ENCODE peak calls at places on chromosome 15, in nine cellular contexts. L is IMR-90, V is tibial artery, N is cardiac fibroblast, G is body of pancreas, B is heart left ventricle, F is GM12865, E is adrenal gland, O is lower lobe of right lung. I is an unnamed sample.

GRCh38 chr15:28929200-28929599 is 43.4 kb downstream of the APBA2 start:
- DNase-seq in L (no peak), V (no peak), N (no peak), G (no peak), B (no peak), F (no peak), E (no peak), O (no peak), I (no peak)

GRCh38 chr15:96230557-96231181 is 99.8 kb upstream of the NR2F2 start:
- DNase-seq in L (peak), V (no peak), N (peak), G (no peak), B (no peak), F (no peak), E (no peak), O (no peak), I (no peak)

GRCh38 chr15:94584833-94585244 is 353.5 kb downstream of the MCTP2 start:
- DNase-seq in L (no peak), V (no peak), N (no peak), G (no peak), B (no peak), F (peak), E (no peak), O (no peak), I (no peak)

GRCh38 chr15:93438310-93438709 is 349.3 kb upstream of the RGMA start:
- DNase-seq in L (no peak), V (no peak), N (no peak), G (no peak), B (no peak), F (no peak), E (no peak), O (no peak), I (no peak)

GRCh38 chr15:72227720-72228119 is 3.3 kb downstream of the PKM start:
- DNase-seq in L (no peak), V (no peak), N (peak), G (no peak), B (no peak), F (peak), E (no peak), O (no peak), I (no peak)

GRCh38 chr15:66251065-66251789 is 2.3 kb downstream of the MEGF11 start:
- DNase-seq in L (no peak), V (no peak), N (no peak), G (no peak), B (no peak), F (no peak), E (no peak), O (no peak), I (no peak)

GRCh38 chr15:29089731-29090616 is 179.6 kb downstream of the NSMCE3 start:
- DNase-seq in L (peak), V (peak), N (peak), G (no peak), B (no peak), F (no peak), E (no peak), O (no peak), I (no peak)

GRCh38 chr15:97071658-97072057 is 741.2 kb downstream of the NR2F2 start:
- DNase-seq in L (no peak), V (no peak), N (no peak), G (no peak), B (no peak), F (no peak), E (no peak), O (no peak), I (no peak)

GRCh38 chr15:69297642-69298353 is 914 bp upstream of the PAQR5 start:
- DNase-seq in L (no peak), V (no peak), N (no peak), G (no peak), B (no peak), F (peak), E (no peak), O (no peak), I (no peak)

GRCh38 chr15:47326506-47326905 is 390.8 kb upstream of the SEMA6D start:
- DNase-seq in L (no peak), V (no peak), N (no peak), G (no peak), B (no peak), F (no peak), E (no peak), O (no peak), I (no peak)

GRCh38 chr15:40436116-40436891 is 4.4 kb upstream of the BAHD1 start:
- DNase-seq in L (no peak), V (no peak), N (no peak), G (peak), B (no peak), F (no peak), E (peak), O (no peak), I (peak)

GRCh38 chr15:42002333-42002732 is 18.5 kb downstream of the PLA2G4E start:
- DNase-seq in L (no peak), V (no peak), N (no peak), G (no peak), B (no peak), F (no peak), E (no peak), O (no peak), I (no peak)

GRCh38 chr15:25345943-25346342 is 92.9 kb downstream of the UBE3A start:
- DNase-seq in L (peak), V (peak), N (peak), G (no peak), B (peak), F (no peak), E (peak), O (no peak), I (no peak)

GRCh38 chr15:93296786-93297500 is 207.9 kb upstream of the RGMA start:
- DNase-seq in L (no peak), V (no peak), N (no peak), G (no peak), B (no peak), F (no peak), E (no peak), O (no peak), I (no peak)

GRCh38 chr15:73908822-73909122 is 17.5 kb upstream of the LOXL1 start:
- DNase-seq in L (no peak), V (no peak), N (no peak), G (no peak), B (no peak), F (no peak), E (no peak), O (peak), I (no peak)

GRCh38 chr15:52004806-52005205 is 14.2 kb upstream of the MAPK6 start:
- DNase-seq in L (no peak), V (no peak), N (no peak), G (no peak), B (no peak), F (no peak), E (no peak), O (no peak), I (no peak)

GRCh38 chr15:98597666-98598065 is 50.7 kb upstream of the IGF1R start:
- DNase-seq in L (no peak), V (no peak), N (no peak), G (no peak), B (no peak), F (no peak), E (no peak), O (no peak), I (no peak)

GRCh38 chr15:91491131-91491950 is 362.2 kb upstream of the SLCO3A1 start:
- DNase-seq in L (peak), V (no peak), N (peak), G (no peak), B (no peak), F (no peak), E (no peak), O (no peak), I (no peak)

GRCh38 chr15:83323296-83323711 is 38.8 kb upstream of the BNC1 start:
- DNase-seq in L (peak), V (no peak), N (peak), G (peak), B (no peak), F (no peak), E (no peak), O (no peak), I (no peak)

GRCh38 chr15:87778358-87778757 is 478.2 kb downstream of the NTRK3 start:
- DNase-seq in L (no peak), V (no peak), N (no peak), G (no peak), B (no peak), F (no peak), E (no peak), O (no peak), I (no peak)

GRCh38 chr15:95975212-95975611 is 355.3 kb upstream of the NR2F2 start:
- DNase-seq in L (no peak), V (no peak), N (no peak), G (no peak), B (no peak), F (peak), E (no peak), O (no peak), I (no peak)

GRCh38 chr15:68421798-68422402 is 10.1 kb downstream of the ITGA11 start:
- DNase-seq in L (peak), V (no peak), N (no peak), G (no peak), B (no peak), F (no peak), E (peak), O (no peak), I (no peak)

GRCh38 chr15:23565395-23566069 is at the start of gene MKRN3:
- DNase-seq in L (peak), V (no peak), N (peak), G (no peak), B (no peak), F (no peak), E (no peak), O (no peak), I (peak)

GRCh38 chr15:98169551-98169950 is 209.0 kb downstream of the ARRDC4 start:
- DNase-seq in L (no peak), V (no peak), N (no peak), G (no peak), B (no peak), F (no peak), E (no peak), O (no peak), I (no peak)

GRCh38 chr15:93826798-93827197 is 404.6 kb upstream of the MCTP2 start:
- DNase-seq in L (no peak), V (no peak), N (no peak), G (no peak), B (no peak), F (no peak), E (no peak), O (no peak), I (peak)

GRCh38 chr15:69760263-69760855 is 307.7 kb downstream of the RPLP1 start:
- DNase-seq in L (peak), V (peak), N (peak), G (peak), B (no peak), F (peak), E (no peak), O (no peak), I (no peak)

GRCh38 chr15:38796589-38796988 is 232.0 kb upstream of the RASGRP1 start:
- DNase-seq in L (no peak), V (no peak), N (no peak), G (no peak), B (no peak), F (no peak), E (no peak), O (no peak), I (no peak)

GRCh38 chr15:49712846-49713450 is 92.1 kb downstream of the DTWD1 start:
- DNase-seq in L (no peak), V (no peak), N (no peak), G (no peak), B (no peak), F (no peak), E (no peak), O (no peak), I (no peak)

GRCh38 chr15:74179101-74179841 is 5.8 kb downstream of the ISLR start:
- DNase-seq in L (peak), V (peak), N (peak), G (peak), B (peak), F (no peak), E (peak), O (peak), I (no peak)

GRCh38 chr15:40902605-40903561 is 8.6 kb downstream of the VPS18 start:
- DNase-seq in L (no peak), V (peak), N (peak), G (peak), B (peak), F (no peak), E (no peak), O (peak), I (peak)

GRCh38 chr15:91465696-91466095 is 365.6 kb downstream of the SV2B start:
- DNase-seq in L (no peak), V (no peak), N (no peak), G (peak), B (no peak), F (no peak), E (no peak), O (no peak), I (no peak)

GRCh38 chr15:70618929-70619328 is 144.4 kb downstream of the UACA start:
- DNase-seq in L (peak), V (no peak), N (no peak), G (no peak), B (no peak), F (no peak), E (no peak), O (no peak), I (no peak)

GRCh38 chr15:67618312-67618711 is 75.8 kb downstream of the MAP2K5 start:
- DNase-seq in L (no peak), V (no peak), N (no peak), G (no peak), B (no peak), F (no peak), E (no peak), O (no peak), I (no peak)

GRCh38 chr15:90646662-90647305 is 70.4 kb upstream of the BLM start:
- DNase-seq in L (no peak), V (no peak), N (no peak), G (no peak), B (no peak), F (no peak), E (no peak), O (peak), I (no peak)

GRCh38 chr15:72318408-72318942 is 1.5 kb downstream of the CELF6 start:
- DNase-seq in L (no peak), V (no peak), N (no peak), G (no peak), B (no peak), F (no peak), E (no peak), O (no peak), I (no peak)

GRCh38 chr15:83746231-83746630 is 92.3 kb downstream of the ADAMTSL3 start:
- DNase-seq in L (no peak), V (no peak), N (peak), G (no peak), B (no peak), F (no peak), E (no peak), O (no peak), I (no peak)

GRCh38 chr15:41774062-41774872 is at the start of gene MAPKBP1:
- DNase-seq in L (peak), V (peak), N (peak), G (peak), B (peak), F (peak), E (peak), O (peak), I (peak)

GRCh38 chr15:29043731-29044485 is 158.1 kb downstream of the APBA2 start:
- DNase-seq in L (peak), V (no peak), N (peak), G (no peak), B (no peak), F (no peak), E (no peak), O (no peak), I (no peak)

GRCh38 chr15:85019815-85020590 is 38.3 kb downstream of the PDE8A start:
- DNase-seq in L (peak), V (no peak), N (no peak), G (no peak), B (peak), F (peak), E (no peak), O (no peak), I (no peak)
- H3K4me3 ChIP-seq in L (no peak), V (no peak), N (no peak), G (no peak), B (no peak), F (no peak), E (no peak), O (no peak), I (no peak)

DNA sequence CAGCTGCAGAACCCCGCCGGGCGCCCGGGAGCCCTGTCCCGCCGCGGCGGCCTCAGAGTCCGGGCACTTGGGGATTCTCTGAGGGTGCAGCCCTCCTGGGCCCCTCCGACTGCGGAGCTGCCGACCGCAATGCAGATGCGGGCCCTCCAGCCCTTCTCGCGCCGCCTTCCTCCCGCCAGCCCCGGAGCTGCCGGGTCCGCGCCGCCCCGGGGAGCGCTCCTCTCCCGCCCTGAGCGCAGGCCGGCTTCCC is 320 bp upstream of the ACAN start:
- DNase-seq in L (no peak), V (no peak), N (no peak), G (no peak), B (no peak), F (no peak), E (no peak), O (no peak), I (no peak)
- H3K4me3 ChIP-seq in L (peak), V (peak), N (no peak), G (no peak), B (peak), F (no peak), E (no peak), O (no peak), I (no peak)

GRCh38 chr15:101159936-101160770 is 91.7 kb downstream of the CHSY1 start:
- DNase-seq in L (no peak), V (no peak), N (no peak), G (no peak), B (no peak), F (no peak), E (no peak), O (no peak), I (no peak)
- H3K4me3 ChIP-seq in L (no peak), V (no peak), N (no peak), G (no peak), B (no peak), F (no peak), E (no peak), O (no peak), I (no peak)

GRCh38 chr15:89377842-89378698 is 43.4 kb upstream of the POLG start:
- DNase-seq in L (no peak), V (no peak), N (no peak), G (no peak), B (no peak), F (no peak), E (no peak), O (no peak), I (no peak)
- H3K4me3 ChIP-seq in L (no peak), V (peak), N (no peak), G (no peak), B (peak), F (no peak), E (no peak), O (peak), I (no peak)

DNA sequence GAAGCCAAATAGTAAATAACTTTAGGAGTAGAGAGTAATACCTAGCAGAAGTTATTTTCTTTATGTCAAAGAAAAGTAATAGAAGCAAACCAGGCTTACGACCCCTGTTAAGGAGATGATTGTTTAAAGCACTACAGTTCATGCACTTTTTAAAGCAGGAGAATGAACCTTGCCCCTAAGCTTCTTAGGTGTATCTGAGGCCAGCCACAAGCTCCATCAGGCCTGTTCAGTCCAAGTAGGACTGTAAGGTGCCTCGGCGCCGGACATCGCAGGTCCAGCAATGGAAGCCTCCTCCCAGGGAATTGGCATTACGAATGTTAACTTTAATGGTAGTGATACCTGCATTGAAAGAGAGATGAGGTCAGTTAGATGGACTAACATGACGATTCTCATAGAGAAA is 16.5 kb downstream of the GATM start:
- DNase-seq in L (no peak), V (no peak), N (no peak), G (no peak), B (no peak), F (no peak), E (no peak), O (no peak), I (no peak)
- H3K4me3 ChIP-seq in L (no peak), V (no peak), N (no peak), G (no peak), B (no peak), F (no peak), E (no peak), O (no peak), I (no peak)

GRCh38 chr15:43329960-43330779 is at the start of gene LCMT2:
- DNase-seq in L (peak), V (peak), N (peak), G (peak), B (peak), F (peak), E (peak), O (peak), I (peak)
- H3K4me3 ChIP-seq in L (peak), V (peak), N (peak), G (peak), B (peak), F (peak), E (peak), O (peak), I (peak)

DNA sequence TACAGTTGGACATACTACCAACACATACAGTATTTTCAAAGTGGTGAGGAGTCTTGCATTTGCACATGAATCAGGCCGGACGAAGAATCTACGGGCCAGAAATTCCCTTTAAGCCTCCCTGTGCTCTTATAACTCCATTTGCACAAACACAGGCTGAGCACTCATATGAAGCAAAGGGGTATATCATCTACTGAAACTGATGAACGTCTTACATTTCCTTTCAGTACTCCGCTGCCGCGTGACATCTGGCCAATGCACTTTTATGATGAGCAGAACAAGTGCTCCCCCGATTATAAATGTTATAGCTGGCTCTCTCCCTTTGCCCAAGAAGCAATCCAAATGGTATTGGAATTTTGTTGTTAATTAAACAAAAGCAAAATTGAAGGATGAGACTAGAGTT is 110.3 kb upstream of the ICE2 start:
- DNase-seq in L (no peak), V (no peak), N (no peak), G (no peak), B (no peak), F (peak), E (no peak), O (no peak), I (no peak)
- H3K4me3 ChIP-seq in L (no peak), V (no peak), N (no peak), G (no peak), B (no peak), F (peak), E (no peak), O (peak), I (no peak)

GRCh38 chr15:64901141-64901540 is 10.6 kb upstream of the ANKDD1A start:
- DNase-seq in L (no peak), V (no peak), N (no peak), G (no peak), B (no peak), F (no peak), E (no peak), O (no peak), I (no peak)

GRCh38 chr15:64904189-64904588 is 7.5 kb upstream of the ANKDD1A start:
- DNase-seq in L (no peak), V (no peak), N (no peak), G (no peak), B (no peak), F (no peak), E (no peak), O (no peak), I (no peak)

GRCh38 chr15:64901914-64902313 is 9.8 kb upstream of the ANKDD1A start:
- DNase-seq in L (no peak), V (no peak), N (no peak), G (no peak), B (no peak), F (no peak), E (no peak), O (no peak), I (no peak)

GRCh38 chr15:64903331-64903950 is 8.3 kb upstream of the ANKDD1A start:
- DNase-seq in L (no peak), V (no peak), N (no peak), G (no peak), B (no peak), F (no peak), E (no peak), O (no peak), I (no peak)

GRCh38 chr15:64902863-64903262 is 8.8 kb upstream of the ANKDD1A start:
- DNase-seq in L (no peak), V (no peak), N (no peak), G (no peak), B (no peak), F (no peak), E (no peak), O (no peak), I (no peak)
- H3K4me3 ChIP-seq in L (no peak), V (no peak), N (no peak), G (no peak), B (no peak), F (no peak), E (no peak), O (no peak), I (no peak)